ENCODE peak calls at places on chromosome 9, in six cellular contexts. N is fibroblast of lung, F is spleen, U is ovary, B is psoas muscle, Q is Peyer's patch. S is an unnamed sample.

GRCh38 chr9:137626448-137626847 is 7.6 kb downstream of the EHMT1 start:
- DNase-seq in N (no peak), F (no peak), U (no peak), B (no peak), Q (no peak), S (no peak)

GRCh38 chr9:6917162-6917561 is 159.4 kb downstream of the KDM4C start:
- DNase-seq in N (no peak), F (no peak), U (no peak), B (no peak), Q (no peak), S (no peak)

GRCh38 chr9:68458918-68459317 is 81.8 kb downstream of the TMEM252 start:
- DNase-seq in N (no peak), F (no peak), U (no peak), B (no peak), Q (no peak), S (no peak)

GRCh38 chr9:32738501-32739172 is 44.7 kb upstream of the TMEM215 start:
- DNase-seq in N (peak), F (no peak), U (no peak), B (no peak), Q (no peak), S (no peak)

GRCh38 chr9:127574089-127574921 is 37.8 kb upstream of the STXBP1 start:
- DNase-seq in N (peak), F (no peak), U (no peak), B (no peak), Q (no peak), S (no peak)

GRCh38 chr9:18921677-18922076 is 111.3 kb downstream of the SAXO1 start:
- DNase-seq in N (peak), F (no peak), U (no peak), B (no peak), Q (no peak), S (no peak)

GRCh38 chr9:13278023-13278367 is 1.5 kb downstream of the MPDZ start:
- DNase-seq in N (peak), F (no peak), U (no peak), B (no peak), Q (no peak), S (no peak)

GRCh38 chr9:37836386-37836785 is 35.8 kb downstream of the DCAF10 start:
- DNase-seq in N (no peak), F (no peak), U (no peak), B (no peak), Q (no peak), S (no peak)

GRCh38 chr9:18124760-18125159 is 349.2 kb upstream of the ADAMTSL1 start:
- DNase-seq in N (peak), F (no peak), U (no peak), B (no peak), Q (no peak), S (no peak)

GRCh38 chr9:15421532-15421931 is 1.1 kb upstream of the SNAPC3 start:
- DNase-seq in N (no peak), F (no peak), U (no peak), B (no peak), Q (no peak), S (no peak)

GRCh38 chr9:33718987-33719386 is 76.4 kb upstream of the PRSS3 start:
- DNase-seq in N (peak), F (no peak), U (no peak), B (peak), Q (no peak), S (no peak)

GRCh38 chr9:127349483-127350127 is 47.4 kb upstream of the SLC2A8 start:
- DNase-seq in N (no peak), F (no peak), U (no peak), B (no peak), Q (no peak), S (no peak)

GRCh38 chr9:29802454-29802853 is 2229.2 kb upstream of the C9orf72 start:
- DNase-seq in N (no peak), F (no peak), U (no peak), B (no peak), Q (no peak), S (no peak)

GRCh38 chr9:137665697-137666504 is 47.1 kb downstream of the EHMT1 start:
- DNase-seq in N (peak), F (peak), U (peak), B (no peak), Q (no peak), S (peak)

GRCh38 chr9:6902423-6902822 is 144.7 kb downstream of the KDM4C start:
- DNase-seq in N (peak), F (no peak), U (no peak), B (no peak), Q (no peak), S (no peak)

GRCh38 chr9:92332577-92333287 is 7.0 kb downstream of the CENPP start:
- DNase-seq in N (peak), F (no peak), U (no peak), B (no peak), Q (no peak), S (no peak)

GRCh38 chr9:108272350-108272899 is 583.4 kb downstream of the ACTL7B start:
- DNase-seq in N (peak), F (no peak), U (peak), B (peak), Q (peak), S (no peak)

DNA sequence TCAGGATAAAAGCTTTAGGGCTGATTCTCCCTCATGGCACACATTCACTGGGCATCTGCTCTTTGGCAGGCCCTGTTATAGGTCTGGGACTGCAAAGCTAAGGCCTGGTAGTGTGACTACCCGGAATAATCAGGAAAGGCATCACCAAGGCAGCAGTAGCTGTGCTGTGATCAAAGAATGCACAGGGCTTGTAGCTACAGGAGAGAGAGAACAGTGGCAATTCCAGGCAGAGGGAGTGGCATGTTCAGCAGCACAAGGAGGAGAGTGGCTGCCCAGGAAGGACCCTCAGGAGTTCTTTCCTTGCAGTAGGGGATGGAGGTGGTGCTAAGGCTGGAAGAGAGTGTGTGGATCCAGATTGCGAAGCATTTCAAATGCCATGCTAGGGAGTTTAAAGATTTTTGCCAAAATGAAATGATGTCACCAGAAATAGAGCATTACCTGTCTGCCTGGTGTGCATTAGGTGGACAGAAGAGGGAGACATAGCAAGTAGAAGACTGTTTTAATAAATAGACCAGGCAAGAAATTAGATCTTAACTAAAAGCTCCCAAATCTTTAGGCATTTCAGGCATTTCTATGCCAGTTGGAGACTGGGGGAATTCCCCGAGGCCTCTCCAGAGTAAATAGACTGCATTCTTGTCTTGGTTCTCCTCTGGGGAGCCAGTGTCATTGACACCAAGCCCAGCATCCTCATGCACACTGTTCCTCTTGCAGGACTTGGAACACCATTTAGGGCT is 69.1 kb downstream of the GPR21 start:
- DNase-seq in N (peak), F (no peak), U (no peak), B (no peak), Q (no peak), S (no peak)
- TF ChIP-seq CTCF in N (peak), F (no peak), U (no peak), B (no peak), Q (peak), S (no peak)

GRCh38 chr9:81546498-81546897 is 142.8 kb downstream of the TLE1 start:
- DNase-seq in N (no peak), F (no peak), U (no peak), B (no peak), Q (no peak), S (no peak)

GRCh38 chr9:81542490-81542889 is 146.9 kb downstream of the TLE1 start:
- DNase-seq in N (no peak), F (no peak), U (no peak), B (no peak), Q (no peak), S (no peak)

GRCh38 chr9:81538929-81539716 is 150.2 kb downstream of the TLE1 start:
- DNase-seq in N (no peak), F (no peak), U (no peak), B (no peak), Q (no peak), S (no peak)

GRCh38 chr9:81540142-81540701 is 149.1 kb downstream of the TLE1 start:
- DNase-seq in N (no peak), F (no peak), U (no peak), B (peak), Q (no peak), S (no peak)

GRCh38 chr9:81543695-81544094 is 145.7 kb downstream of the TLE1 start:
- DNase-seq in N (no peak), F (no peak), U (no peak), B (no peak), Q (no peak), S (no peak)
- H3K4me3 ChIP-seq in N (no peak), F (no peak), U (no peak), B (no peak), Q (no peak), S (no peak)

GRCh38 chr9:113302792-113303418 is at the start of gene RNF183:
- DNase-seq in N (no peak), F (no peak), U (no peak), B (no peak), Q (no peak), S (no peak)

GRCh38 chr9:113299800-113300292 is 3.3 kb downstream of the RNF183 start:
- DNase-seq in N (no peak), F (no peak), U (no peak), B (no peak), Q (no peak), S (no peak)

GRCh38 chr9:113296796-113297558 is 6.2 kb downstream of the RNF183 start:
- DNase-seq in N (no peak), F (no peak), U (no peak), B (no peak), Q (no peak), S (no peak)

GRCh38 chr9:113298311-113298710 is 4.9 kb downstream of the RNF183 start:
- DNase-seq in N (no peak), F (no peak), U (no peak), B (no peak), Q (no peak), S (no peak)

DNA sequence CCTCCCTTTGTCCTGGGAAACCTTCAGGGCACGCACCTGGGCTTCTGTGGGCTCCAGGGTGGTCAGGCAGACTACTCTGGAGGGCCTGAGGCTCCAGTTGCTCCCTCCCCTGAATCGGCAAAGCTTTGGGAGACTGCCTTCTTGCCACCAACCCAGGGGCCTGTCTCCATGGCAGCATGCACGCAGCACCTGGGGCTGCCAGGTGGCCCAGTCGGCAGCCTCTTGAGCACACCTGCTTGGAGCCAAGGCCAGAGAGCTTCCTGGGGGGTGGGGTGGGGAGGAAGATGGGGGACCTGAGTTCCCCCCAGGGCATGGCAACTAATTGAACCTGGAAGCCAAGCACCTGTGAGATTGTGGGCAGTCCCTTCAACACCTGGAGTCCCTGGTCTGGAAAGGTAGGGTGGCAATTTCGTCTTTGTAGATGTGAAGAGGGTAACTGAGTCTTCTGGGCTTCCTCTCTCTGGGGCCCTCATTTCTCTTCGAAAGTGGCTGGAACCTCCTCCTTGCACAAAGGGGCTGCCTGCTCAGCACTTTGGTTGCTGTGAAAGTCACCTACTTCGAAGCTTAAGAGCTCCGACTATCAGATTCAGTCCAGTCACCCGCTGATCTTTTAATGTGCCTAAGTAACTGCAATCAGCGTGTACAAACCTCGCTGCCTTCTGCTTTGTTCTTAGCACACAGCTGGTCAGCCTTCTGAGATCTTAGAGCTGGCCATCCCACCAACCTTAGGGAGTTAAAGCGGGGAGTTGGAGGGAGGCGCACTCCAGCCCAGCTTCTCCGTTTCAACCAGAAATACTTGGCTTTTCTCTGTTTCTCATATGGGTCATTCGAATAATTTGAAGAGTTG is 4.0 kb downstream of the RNF183 start:
- DNase-seq in N (no peak), F (no peak), U (no peak), B (no peak), Q (no peak), S (no peak)
- H3K27ac ChIP-seq in N (no peak), F (no peak), U (no peak), B (no peak), Q (no peak), S (no peak)

GRCh38 chr9:25003686-25004085 is 458.0 kb upstream of the IZUMO3 start:
- DNase-seq in N (no peak), F (peak), U (no peak), B (no peak), Q (no peak), S (no peak)
- TF ChIP-seq CTCF in N (no peak), F (no peak), U (no peak), B (no peak), Q (no peak), S (no peak)

DNA sequence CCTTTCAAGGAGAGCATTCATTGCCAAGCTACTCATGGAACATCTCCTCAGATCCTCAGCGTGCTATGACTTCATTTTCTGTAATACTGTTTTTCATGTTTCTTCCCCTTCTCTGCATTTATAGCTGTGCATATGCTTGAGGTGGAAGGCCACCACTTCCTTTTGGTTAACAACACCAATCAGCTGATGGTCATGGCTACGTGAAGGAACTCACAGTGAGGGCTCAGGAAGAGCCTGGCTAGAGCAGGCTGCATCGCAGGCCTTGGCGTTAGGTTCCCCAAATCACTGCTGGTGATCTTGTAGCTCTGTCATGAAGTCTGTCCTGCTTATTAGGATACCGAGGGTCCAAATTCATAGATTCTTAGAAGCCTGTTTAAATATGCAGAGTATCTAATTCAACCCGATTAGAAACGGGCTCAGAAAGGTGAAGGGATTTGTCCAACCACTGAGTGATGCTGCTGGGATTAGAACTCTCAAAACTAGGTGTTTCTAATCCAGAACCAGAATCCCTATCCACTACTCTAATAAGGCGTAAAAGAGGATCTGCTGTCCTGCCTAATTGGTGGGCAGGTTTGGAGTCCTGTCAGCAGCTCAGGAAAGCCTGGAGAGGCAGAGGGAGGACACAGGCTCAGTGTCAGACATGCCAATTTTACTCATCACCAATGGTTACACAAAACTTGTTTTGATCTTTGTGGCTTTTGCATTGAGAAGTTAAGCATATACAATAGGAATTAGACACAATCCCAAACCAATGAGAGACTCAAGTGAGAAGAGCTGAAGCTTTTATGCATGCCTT is 7.5 kb downstream of the SYK start:
- DNase-seq in N (no peak), F (peak), U (no peak), B (no peak), Q (no peak), S (peak)
- H3K4me3 ChIP-seq in N (no peak), F (no peak), U (no peak), B (no peak), Q (no peak), S (no peak)

DNA sequence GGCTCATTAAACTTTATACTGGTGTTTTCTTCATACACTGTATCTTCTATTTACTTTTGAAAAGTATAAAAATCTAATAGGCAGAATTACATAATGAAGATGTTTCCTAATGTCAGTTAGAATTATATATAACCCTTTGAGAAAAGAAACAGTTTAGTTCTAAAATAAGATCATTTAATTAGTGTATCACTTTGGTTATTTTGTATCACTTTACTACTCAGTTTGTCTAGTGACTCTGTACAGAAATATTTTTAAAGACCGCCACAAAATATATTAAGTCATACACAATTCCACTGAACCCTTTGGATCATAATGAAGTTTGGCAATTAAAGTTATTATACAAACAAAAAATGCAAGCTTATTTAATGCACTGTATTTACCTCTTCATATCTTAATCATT is 15.0 kb downstream of the RFX3 start:
- DNase-seq in N (no peak), F (no peak), U (no peak), B (no peak), Q (no peak), S (no peak)
- H3K27ac ChIP-seq in N (no peak), F (peak), U (no peak), B (peak), Q (no peak), S (no peak)

DNA sequence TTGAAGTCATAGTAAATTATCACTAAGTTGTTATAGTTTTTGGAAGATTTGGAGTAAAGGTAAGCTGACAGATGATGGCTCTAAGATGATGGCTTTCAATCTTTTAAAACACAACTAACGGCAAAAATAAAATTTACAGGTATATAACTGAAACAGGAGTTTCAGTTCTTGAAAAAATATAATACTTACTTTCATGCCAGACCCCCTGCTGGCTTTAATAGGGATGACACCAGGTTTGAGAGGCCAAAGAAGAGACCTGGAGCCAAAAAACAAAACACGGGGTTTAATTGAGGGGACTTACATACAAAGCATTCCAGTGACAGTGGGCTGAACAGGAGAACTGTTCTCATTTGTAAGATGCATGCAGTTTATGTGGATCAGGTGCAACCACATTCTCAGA is 301.7 kb upstream of the PCSK5 start:
- DNase-seq in N (no peak), F (no peak), U (no peak), B (no peak), Q (no peak), S (no peak)
- TF ChIP-seq CTCF in N (peak), F (no peak), U (no peak), B (no peak), Q (peak), S (no peak)

GRCh38 chr9:89273528-89274279 is 37.3 kb upstream of the CKS2 start:
- DNase-seq in N (no peak), F (no peak), U (no peak), B (no peak), Q (no peak), S (no peak)

GRCh38 chr9:89277454-89277853 is 33.5 kb upstream of the CKS2 start:
- DNase-seq in N (peak), F (no peak), U (no peak), B (no peak), Q (no peak), S (no peak)

GRCh38 chr9:89278551-89278950 is 32.4 kb upstream of the CKS2 start:
- DNase-seq in N (no peak), F (no peak), U (no peak), B (no peak), Q (no peak), S (no peak)

GRCh38 chr9:89277043-89277442 is 34.0 kb upstream of the CKS2 start:
- DNase-seq in N (no peak), F (no peak), U (no peak), B (no peak), Q (no peak), S (no peak)

GRCh38 chr9:89274838-89275237 is 36.2 kb upstream of the CKS2 start:
- DNase-seq in N (peak), F (no peak), U (no peak), B (no peak), Q (no peak), S (no peak)
- H3K4me3 ChIP-seq in N (no peak), F (no peak), U (no peak), B (no peak), Q (no peak), S (no peak)

GRCh38 chr9:106892632-106893031 is 29.7 kb downstream of the ZNF462 start:
- DNase-seq in N (peak), F (no peak), U (peak), B (peak), Q (no peak), S (no peak)
- H3K27ac ChIP-seq in N (peak), F (peak), U (peak), B (peak), Q (no peak), S (no peak)

DNA sequence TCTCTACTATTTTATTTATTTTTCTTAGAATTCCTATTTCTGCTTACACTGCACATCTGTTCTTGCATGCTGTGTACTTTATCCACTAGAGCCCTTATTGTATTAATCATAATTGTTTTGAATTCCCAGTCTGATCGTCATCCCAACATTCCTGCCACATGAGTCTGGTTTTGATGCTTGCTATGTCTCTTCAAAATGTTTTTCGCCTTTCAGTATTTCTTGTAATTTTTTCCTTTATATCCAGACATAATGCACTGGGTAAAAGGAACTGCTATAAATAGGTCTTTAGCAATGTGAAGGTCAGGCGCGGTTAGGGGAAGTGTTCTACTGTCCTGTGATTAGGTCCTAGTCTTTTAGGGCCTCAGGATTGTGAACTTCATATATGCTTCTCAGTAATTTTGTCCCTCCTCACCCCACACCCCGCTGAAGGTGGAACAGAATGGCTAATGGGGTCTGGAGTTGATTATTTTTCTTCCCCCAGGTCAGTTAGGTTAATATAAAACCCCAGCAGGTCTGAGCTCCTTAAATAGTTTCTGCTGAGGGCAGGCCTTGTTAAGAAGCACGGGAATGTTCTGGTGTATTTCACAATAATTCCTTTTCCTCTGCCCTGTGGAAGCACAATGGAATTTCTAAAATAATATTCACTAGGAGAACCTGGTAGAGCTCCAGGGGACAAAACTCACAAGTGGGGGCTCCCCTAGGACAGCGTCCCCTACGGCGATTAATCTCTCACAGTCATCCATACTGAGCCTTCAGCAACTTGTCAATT is 146.6 kb upstream of the TUT7 start:
- DNase-seq in N (peak), F (no peak), U (no peak), B (no peak), Q (no peak), S (no peak)
- TF ChIP-seq CTCF in N (no peak), F (no peak), U (no peak), B (no peak), Q (no peak), S (no peak)

S was measured in dorsolateral prefrontal cortex.